ENCODE peak calls at places on chromosomes 7 and 10, in four cellular contexts. F is mucosa of descending colon; Y is WTC11; E is CD8-positive, alpha-beta T cell. W is an unnamed sample.
A peak's percentile ranks its signal among the peaks of the same experiment; 100 is the strongest.

GRCh38 chr7:150553163-150553562 is 14.0 kb upstream of the GIMAP4 start:
- DNase-seq in F (no peak), E (no peak), Y (no peak), W (no peak)

GRCh38 chr10:33602278-33602677 is 267.8 kb upstream of the NRP1 start:
- DNase-seq in Y (no peak), E (no peak), F (no peak), W (no peak)

GRCh38 chr10:80528901-80529300 is 8.8 kb upstream of the SH2D4B start:
- DNase-seq in F (no peak), E (no peak), Y (no peak), W (peak; percentile 49)

GRCh38 chr10:130017631-130018022 is 53.6 kb upstream of the EBF3 start:
- DNase-seq in F (no peak), Y (no peak), E (no peak), W (peak; percentile 31)

GRCh38 chr7:127751723-127752448 is 99.9 kb downstream of the SND1 start:
- DNase-seq in F (no peak), E (no peak), Y (no peak), W (no peak)

GRCh38 chr7:1285556-1286301 is 53.1 kb downstream of the UNCX start:
- DNase-seq in Y (no peak), F (peak; percentile 39), E (no peak), W (no peak)

GRCh38 chr10:130338588-130339070 is 202.4 kb downstream of the GLRX3 start:
- DNase-seq in F (no peak), E (no peak), Y (no peak), W (no peak)

GRCh38 chr7:139720705-139721231 is 57.0 kb downstream of the HIPK2 start:
- DNase-seq in E (no peak), F (peak; percentile 71), Y (no peak), W (peak; percentile 96)

GRCh38 chr7:112989531-112989930 is 97.1 kb downstream of the GPR85 start:
- DNase-seq in E (no peak), F (no peak), Y (no peak), W (no peak)

GRCh38 chr7:4745971-4746919 is 29.2 kb upstream of the AP5Z1 start:
- DNase-seq in F (no peak), E (no peak), Y (no peak), W (peak; percentile 90)

GRCh38 chr10:317219-317868 is 182.1 kb downstream of the ZMYND11 start:
- DNase-seq in Y (no peak), E (peak; percentile 61), F (no peak), W (peak; percentile 79)

DNA sequence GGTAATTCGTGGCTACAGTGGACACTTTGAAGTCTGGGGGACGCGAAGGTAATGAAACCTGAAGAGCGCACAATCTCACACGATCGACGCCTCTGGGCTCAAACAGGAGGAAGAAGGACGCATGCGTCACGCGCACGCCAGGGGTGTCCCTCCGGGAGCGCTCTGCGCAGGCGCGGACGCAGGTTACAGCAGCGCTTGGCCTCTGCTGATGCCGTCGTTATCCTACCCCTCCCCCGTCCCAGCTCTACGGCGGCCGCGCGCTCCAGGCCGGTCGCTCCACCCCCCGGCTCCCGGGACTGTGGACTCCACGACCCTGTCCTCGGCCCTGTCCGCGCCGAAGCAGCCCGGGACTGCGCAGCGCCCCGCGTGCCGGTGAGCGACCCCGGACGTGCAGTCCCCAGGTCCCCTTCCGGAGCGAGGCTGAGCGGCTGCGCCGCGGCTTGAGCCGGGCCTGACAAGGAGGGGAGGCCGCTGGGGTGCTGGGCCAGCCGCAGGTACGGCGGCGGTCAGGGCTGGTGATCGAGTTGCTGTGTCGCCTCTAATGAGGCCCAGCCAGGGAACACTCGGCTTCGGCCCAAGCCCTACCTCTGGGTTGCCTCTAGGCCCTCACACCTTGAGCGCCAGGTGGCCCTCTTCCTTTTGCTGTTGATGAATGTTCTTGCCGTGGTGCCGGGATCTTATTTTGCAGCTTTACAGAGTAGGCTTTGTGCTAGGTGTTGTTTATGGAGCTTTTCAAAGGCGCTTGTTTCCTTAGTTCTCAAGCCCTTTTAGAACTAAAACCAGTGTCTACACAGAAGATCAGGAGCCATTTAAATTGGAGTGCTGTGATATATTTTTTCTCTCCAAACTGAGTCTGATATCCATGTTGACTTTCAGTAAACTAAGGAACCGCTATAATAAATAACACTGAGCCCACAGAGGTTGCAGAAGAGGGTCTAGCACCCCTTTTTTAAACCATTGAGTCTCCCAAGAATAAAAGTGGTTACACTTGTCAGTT is at the start of gene TMEM106B:
- DNase-seq in F (peak; percentile 99), Y (peak; percentile 97), E (peak; percentile 98), W (peak; percentile 93)
- TF ChIP-seq CTCF in F (no peak), Y (no peak), E (peak; percentile 19), W (no peak)

DNA sequence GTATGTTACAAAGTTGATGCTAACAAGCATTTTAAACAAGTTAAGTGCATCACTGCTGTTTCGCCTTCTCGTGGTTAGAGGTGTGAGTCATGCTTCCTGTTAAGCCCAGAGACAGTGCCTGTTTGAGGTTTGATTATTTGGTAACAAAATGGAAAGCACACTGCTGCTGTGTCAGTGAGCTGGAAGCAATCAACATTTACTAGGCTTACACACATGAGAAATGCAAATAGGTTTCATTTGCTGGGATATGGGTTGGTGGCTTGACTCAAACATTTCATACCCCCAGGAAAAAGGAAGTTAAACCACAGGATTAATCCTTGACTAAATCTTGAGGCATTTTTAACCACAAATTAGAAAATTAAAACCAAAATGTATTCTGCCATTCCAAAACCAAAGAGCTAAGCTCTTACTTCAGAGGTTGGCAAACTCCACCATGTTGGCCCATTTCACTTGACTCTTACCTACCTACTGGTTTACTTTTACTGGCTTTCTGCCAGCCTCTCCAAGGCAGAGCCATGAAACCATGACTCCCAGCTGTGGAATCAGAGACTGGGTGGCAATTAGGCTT is 139.2 kb downstream of the ETV1 start:
- DNase-seq in F (no peak), Y (no peak), E (peak; percentile 74), W (peak; percentile 62)
- TF ChIP-seq CTCF in F (no peak), Y (no peak), E (no peak), W (no peak)

DNA sequence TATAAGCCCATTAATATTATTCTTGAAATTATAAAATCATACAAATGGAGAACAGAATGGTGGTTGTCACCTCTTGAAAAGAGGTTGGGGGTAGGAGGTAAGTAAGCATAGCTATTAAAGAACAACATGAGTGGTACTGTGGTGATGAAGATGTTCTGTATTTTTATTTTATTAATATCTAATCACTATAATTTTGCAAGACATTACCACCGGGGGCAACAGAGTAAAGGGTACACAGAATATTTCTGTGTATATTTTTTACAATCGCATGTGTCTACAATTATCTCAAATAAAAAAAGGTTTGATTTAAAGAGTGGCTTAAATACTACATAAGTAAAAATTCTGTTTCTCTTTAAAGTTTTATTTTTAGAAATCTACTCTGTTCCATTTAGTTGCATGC is 557.8 kb downstream of the NXPH1 start:
- DNase-seq in E (no peak), Y (no peak), F (no peak), W (no peak)
- TF ChIP-seq CTCF in E (no peak), Y (no peak), F (no peak), W (no peak)

DNA sequence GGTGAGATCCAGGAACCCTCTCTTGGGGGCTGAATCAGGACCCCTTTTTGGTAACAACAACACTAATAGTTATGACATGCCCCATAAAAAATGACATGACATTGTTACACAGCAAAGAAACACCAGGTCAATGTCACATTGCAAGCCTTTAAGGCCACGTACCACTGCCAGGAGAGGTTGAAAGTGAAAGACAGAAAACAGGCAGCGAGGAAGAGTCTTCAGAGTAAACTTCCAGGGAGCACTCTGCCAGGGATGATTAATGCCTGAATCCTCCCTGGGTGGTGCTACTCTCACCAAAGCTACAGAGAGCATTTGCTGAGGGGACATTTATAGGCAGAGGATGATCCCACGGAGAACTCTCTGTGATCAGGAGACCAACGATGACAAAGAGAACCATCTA is 551.6 kb downstream of the CALN1 start:
- DNase-seq in Y (no peak), F (no peak), E (no peak), W (no peak)
- TF ChIP-seq CTCF in Y (no peak), F (no peak), E (no peak), W (no peak)

DNA sequence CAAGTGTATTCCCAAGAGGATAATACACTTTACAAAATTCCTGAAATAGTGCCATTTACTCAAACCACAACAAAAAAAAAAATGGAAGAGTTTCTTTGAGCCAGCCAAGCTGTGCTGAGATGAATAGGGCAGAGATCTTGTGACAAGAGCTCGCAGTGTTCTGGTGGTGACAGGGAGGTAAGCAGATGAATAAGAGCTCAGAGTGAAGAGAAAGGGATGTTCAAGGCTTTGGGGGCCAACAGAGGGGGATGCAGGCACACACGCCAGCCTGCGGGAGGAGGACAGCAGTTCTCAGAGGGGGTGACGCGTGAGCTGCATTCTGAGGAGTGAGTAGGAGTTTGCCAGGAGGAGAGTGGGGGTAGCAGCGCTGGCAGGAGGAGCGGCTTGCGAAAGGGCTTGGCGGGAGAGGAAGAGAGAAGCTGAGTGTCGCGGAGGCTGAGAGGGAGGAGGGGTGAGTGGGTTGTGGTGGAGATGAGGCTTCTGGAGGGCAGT is 194.4 kb upstream of the IMMP2L start:
- DNase-seq in Y (peak; percentile 47), F (peak; percentile 62), E (no peak), W (peak; percentile 4)
- TF ChIP-seq CTCF in Y (no peak), F (no peak), E (no peak), W (no peak)

DNA sequence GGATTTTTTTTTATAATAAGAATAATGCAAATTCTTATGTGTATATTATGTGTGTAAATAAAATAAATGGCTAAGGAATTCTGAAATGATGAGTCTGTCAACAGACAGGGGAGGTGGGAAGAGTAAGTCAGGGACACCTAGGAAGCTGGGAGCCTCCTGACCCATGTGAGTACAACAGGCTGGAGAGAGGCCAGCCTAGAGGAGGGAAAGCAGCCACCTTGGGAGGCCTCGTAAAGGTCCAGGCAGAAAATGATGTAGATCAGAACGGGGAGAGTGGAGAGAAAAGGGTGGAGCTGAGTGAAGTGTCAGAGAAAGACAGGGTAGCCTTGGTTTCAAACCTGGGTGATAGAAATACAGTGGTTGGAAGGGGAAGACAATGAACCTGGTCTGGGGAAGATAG is 6.9 kb downstream of the NRAP start:
- DNase-seq in Y (no peak), E (no peak), F (no peak), W (no peak)
- TF ChIP-seq CTCF in Y (no peak), E (no peak), F (no peak), W (no peak)

DNA sequence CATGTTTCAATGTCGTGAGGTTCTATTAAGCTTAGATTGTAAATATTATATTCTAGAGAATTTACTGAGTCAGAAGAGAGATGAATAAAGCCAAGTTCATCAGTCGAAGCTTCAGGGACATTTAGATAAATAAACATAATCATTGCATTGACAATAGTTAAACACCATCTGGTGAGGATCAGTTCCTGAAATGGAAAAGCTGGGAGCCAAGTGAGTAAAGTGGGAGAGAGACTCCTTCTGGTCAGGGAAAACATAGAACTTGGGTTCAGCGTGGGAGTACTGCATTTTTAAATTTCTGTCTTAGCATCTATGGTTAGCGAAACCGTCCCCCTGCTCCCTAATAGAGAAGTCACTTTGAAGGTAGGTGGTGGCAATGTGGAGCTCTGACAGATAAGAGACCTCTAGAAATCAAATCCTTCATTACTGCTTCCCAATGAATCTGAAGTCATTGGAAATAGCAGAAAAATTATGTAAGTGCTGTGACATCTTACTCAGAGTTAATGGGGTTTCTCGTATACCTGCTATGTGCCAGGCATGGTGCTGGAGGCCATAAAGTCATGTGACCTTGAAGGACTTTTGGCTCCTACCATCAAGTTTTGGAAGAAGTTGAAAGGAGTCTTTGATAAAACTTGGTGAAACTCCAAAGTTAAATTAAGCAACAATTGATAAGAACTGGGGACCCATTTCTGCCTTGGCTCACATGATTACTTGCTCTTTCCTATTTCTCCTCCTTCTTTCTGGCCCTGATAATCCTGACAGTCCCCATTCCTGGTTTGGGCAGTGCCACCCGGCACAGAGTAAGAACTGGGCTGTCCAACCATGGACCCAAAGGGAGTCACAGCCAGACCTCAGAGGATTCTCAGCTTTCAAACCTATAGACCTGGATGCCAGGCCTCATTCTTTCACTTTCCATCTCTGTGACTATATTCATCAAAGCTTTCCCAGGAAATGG is 211.2 kb downstream of the C7orf25 start:
- DNase-seq in E (no peak), F (no peak), Y (no peak), W (no peak)
- TF ChIP-seq CTCF in E (no peak), F (no peak), Y (no peak), W (no peak)

GRCh38 chr10:32556996-32557395 is 111.1 kb downstream of the CCDC7 start:
- DNase-seq in E (no peak), F (no peak), Y (no peak), W (no peak)
- TF ChIP-seq CTCF in E (no peak), F (no peak), Y (no peak), W (no peak)

W was measured in osteoblast.